ENCODE peak calls at places on chromosomes 2 and 18, in four cellular contexts. Y is K562, O is endothelial cell of umbilical vein, I is A549. N is an unnamed sample.

GRCh38 chr2:186518945-186519344 is 32.9 kb downstream of the ZC3H15 start:
- DNase-seq in I (no peak), Y (no peak), O (no peak), N (no peak)

GRCh38 chr2:227033471-227034148 is 130.4 kb downstream of the COL4A4 start:
- DNase-seq in O (no peak), I (peak), Y (peak), N (peak)

GRCh38 chr2:190844700-190845410 is 35.8 kb upstream of the GLS start:
- DNase-seq in O (no peak), Y (no peak), I (no peak), N (no peak)

GRCh38 chr2:171154348-171154747 is 6.3 kb downstream of the TLK1 start:
- DNase-seq in I (no peak), O (peak), Y (no peak), N (peak)

GRCh38 chr2:101041413-101041812 is 39.3 kb downstream of the RPL31 start:
- DNase-seq in Y (no peak), I (no peak), O (no peak), N (peak)

GRCh38 chr2:178845565-178846457 is 38.6 kb upstream of the TTN start:
- DNase-seq in Y (no peak), I (no peak), O (no peak), N (no peak)

GRCh38 chr2:240840435-240841060 is 20.5 kb upstream of the KIF1A start:
- DNase-seq in Y (peak), O (peak), I (peak), N (peak)

GRCh38 chr2:186697536-186697935 is 3.7 kb downstream of the FAM171B start:
- DNase-seq in Y (no peak), O (peak), I (no peak), N (no peak)

GRCh38 chr2:226136739-226137138 is 662.9 kb downstream of the IRS1 start:
- DNase-seq in Y (no peak), O (no peak), I (no peak), N (peak)

GRCh38 chr2:177625744-177626655 is 233.4 kb downstream of the AGPS start:
- DNase-seq in Y (no peak), I (no peak), O (peak), N (peak)

GRCh38 chr2:74317696-74318095 is 25.5 kb downstream of the SLC4A5 start:
- DNase-seq in I (no peak), Y (no peak), O (no peak), N (no peak)

GRCh38 chr2:185507703-185508102 is 230.9 kb upstream of the FSIP2 start:
- DNase-seq in O (no peak), Y (no peak), I (no peak), N (no peak)

GRCh38 chr2:7685342-7686015 is 768.3 kb downstream of the RNF144A start:
- DNase-seq in O (no peak), I (no peak), Y (no peak), N (no peak)

GRCh38 chr2:26562811-26563645 is 78.1 kb downstream of the CIB4 start:
- DNase-seq in O (peak), Y (no peak), I (peak), N (no peak)

GRCh38 chr2:16400127-16400623 is 265.5 kb downstream of the CYRIA start:
- DNase-seq in I (no peak), Y (no peak), O (no peak), N (no peak)

GRCh38 chr2:240139011-240139441 is 1.4 kb downstream of the OTOS start:
- DNase-seq in Y (no peak), O (no peak), I (no peak), N (no peak)

GRCh38 chr2:55649211-55649610 is 31.8 kb upstream of the PPP4R3B start:
- DNase-seq in Y (no peak), I (no peak), O (peak), N (no peak)

GRCh38 chr2:129744141-129744540 is 235.3 kb upstream of the RAB6C start:
- DNase-seq in I (no peak), Y (no peak), O (no peak), N (no peak)

GRCh38 chr2:143965493-143966164 is 554.3 kb downstream of the ZEB2 start:
- DNase-seq in O (no peak), Y (no peak), I (no peak), N (no peak)

GRCh38 chr18:6961331-6961730 is 156.3 kb downstream of the LAMA1 start:
- DNase-seq in Y (no peak), O (no peak), I (no peak), N (no peak)

GRCh38 chr2:140624188-140624587 is 1506.6 kb downstream of the LRP1B start:
- DNase-seq in Y (no peak), I (no peak), O (no peak), N (no peak)

GRCh38 chr2:79887747-79888374 is 375.0 kb downstream of the CTNNA2 start:
- DNase-seq in I (peak), O (peak), Y (peak), N (peak)

GRCh38 chr2:228763600-228763999 is 507.5 kb downstream of the PID1 start:
- DNase-seq in Y (no peak), O (no peak), I (no peak), N (no peak)

GRCh38 chr2:145286716-145287115 is 766.8 kb upstream of the ZEB2 start:
- DNase-seq in Y (no peak), O (no peak), I (no peak), N (no peak)

GRCh38 chr2:190318931-190319556 is 582 bp downstream of the HIBCH start:
- DNase-seq in O (peak), Y (no peak), I (no peak), N (no peak)

GRCh38 chr18:45686892-45687611 is 36.9 kb upstream of the SLC14A1 start:
- DNase-seq in I (no peak), Y (no peak), O (no peak), N (peak)

GRCh38 chr2:195037072-195037471 is 620.0 kb upstream of the SLC39A10 start:
- DNase-seq in Y (no peak), I (no peak), O (no peak), N (no peak)

GRCh38 chr18:13256444-13257305 is 38.1 kb downstream of the LDLRAD4 start:
- DNase-seq in I (no peak), O (no peak), Y (no peak), N (no peak)

GRCh38 chr2:62340981-62341624 is 145.2 kb downstream of the B3GNT2 start:
- DNase-seq in I (no peak), O (no peak), Y (no peak), N (peak)

GRCh38 chr2:30165050-30165520 is 18.3 kb downstream of the YPEL5 start:
- DNase-seq in Y (peak), I (peak), O (peak), N (peak)

GRCh38 chr18:35616664-35617423 is 35.3 kb downstream of the GALNT1 start:
- DNase-seq in I (peak), O (peak), Y (no peak), N (peak)

GRCh38 chr2:55425449-55425848 is 5.8 kb upstream of the CCDC88A start:
- DNase-seq in O (peak), Y (no peak), I (peak), N (peak)

GRCh38 chr2:6927753-6928152 is 10.5 kb downstream of the RNF144A start:
- DNase-seq in Y (no peak), O (no peak), I (no peak), N (no peak)

GRCh38 chr2:204706939-204707338 is 161.7 kb downstream of the PARD3B start:
- DNase-seq in I (no peak), Y (no peak), O (no peak), N (no peak)

GRCh38 chr18:46663539-46663938 is 6.5 kb upstream of the LOXHD1 start:
- DNase-seq in O (no peak), Y (no peak), I (no peak), N (no peak)

GRCh38 chr2:170365686-170366085 is 187.7 kb downstream of the MYO3B start:
- DNase-seq in Y (no peak), I (no peak), O (no peak), N (no peak)

GRCh38 chr2:119283873-119284331 is 60.3 kb downstream of the STEAP3 start:
- DNase-seq in O (no peak), I (no peak), Y (no peak), N (peak)

GRCh38 chr2:20539776-20540586 is 93.1 kb downstream of the RHOB start:
- DNase-seq in I (no peak), O (no peak), Y (peak), N (no peak)

GRCh38 chr2:223725494-223725893 is 111.9 kb downstream of the AP1S3 start:
- DNase-seq in Y (peak), O (peak), I (peak), N (peak)
- TF ChIP-seq MYC in Y (no peak), O (no peak), I (no peak), N (no peak)

DNA sequence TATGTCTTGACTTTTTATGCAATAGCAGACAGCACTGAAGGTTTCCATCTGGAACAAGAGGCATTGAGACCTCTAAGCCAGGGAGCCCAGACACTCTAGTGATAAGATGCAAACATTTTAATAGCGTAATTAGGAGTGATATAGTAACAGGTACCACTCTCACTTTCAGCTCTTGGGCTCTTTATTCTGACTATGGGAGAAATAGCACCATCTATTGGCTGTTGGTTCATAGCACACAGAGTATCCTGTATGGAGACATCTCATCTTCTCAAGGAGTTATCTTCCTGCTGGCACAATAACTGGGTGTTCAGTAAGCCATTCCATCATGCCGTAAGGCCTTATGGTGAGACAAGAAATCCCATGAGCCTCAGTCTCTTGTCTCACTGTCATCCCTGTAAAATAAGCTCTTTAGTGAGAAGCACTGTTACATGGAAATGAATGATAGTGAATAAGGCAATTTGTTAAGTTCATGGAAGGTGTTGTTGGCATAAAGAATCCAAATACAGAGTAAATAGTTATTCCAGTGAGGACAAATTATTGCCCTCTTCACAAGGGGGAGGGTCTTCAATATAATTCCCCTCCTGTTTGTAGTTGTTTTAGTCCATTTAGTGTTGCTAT is 48.3 kb downstream of the THUMPD2 start:
- DNase-seq in O (peak), Y (peak), I (peak), N (peak)
- TF ChIP-seq MYC in O (no peak), Y (no peak), I (no peak), N (no peak)

DNA sequence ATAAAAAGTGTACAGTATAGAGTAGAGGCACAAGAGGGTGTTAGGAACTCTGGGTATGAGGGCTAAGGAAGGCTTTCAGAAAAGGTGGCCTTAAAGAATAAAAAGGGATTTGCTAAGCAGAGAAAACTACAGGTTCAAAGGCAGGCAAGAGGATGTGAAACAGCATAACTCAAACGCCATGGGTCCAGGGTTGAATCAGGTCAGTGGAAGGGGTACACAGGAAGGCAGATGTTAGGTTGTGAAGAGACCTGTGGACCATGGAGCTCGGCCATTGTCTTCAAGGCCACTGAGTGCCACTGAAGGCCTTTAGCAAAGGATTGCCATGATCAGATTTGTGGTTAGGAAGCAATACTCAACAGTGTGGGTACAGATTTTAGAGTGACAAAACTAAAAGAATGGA is 108.2 kb upstream of the FAM98A start:
- DNase-seq in O (no peak), Y (no peak), I (no peak), N (no peak)
- TF ChIP-seq MYC in O (no peak), Y (no peak), I (no peak), N (no peak)

DNA sequence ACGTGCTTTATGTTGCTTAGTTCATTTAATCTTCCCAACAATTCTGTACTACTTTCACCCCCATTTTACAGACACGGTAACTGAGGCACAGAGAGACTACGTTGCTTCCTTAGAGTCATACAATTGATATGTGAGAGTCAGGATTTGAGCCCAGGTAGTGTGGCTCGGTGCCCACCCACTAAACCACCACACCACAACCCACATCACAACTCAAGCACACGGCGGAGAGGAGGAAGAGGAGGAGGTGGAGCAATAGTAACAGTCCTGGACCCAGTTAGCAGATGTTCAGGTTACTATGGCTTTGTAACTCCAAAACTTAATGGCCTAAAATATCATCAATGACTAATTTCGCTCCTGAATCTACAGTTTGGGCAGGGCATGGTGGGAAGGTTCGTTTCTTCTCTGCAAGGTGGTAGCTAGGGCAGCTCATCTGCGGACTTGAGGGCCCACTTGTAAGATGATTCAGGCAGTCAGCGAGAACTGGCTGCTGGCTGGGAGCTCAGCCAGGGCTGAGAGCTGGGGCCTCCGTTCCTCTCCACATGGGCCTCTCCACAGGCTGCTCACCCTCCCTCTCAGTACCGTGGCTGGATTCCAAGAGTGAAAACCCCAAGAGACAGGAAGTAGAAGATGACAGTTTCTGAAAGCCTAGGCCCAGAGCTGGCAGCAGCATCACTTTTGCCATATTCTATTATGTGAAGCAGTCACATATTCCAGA is 167.1 kb downstream of the ZFP36L2 start:
- DNase-seq in I (no peak), Y (peak), O (peak), N (peak)
- TF ChIP-seq MYC in I (no peak), Y (peak), O (no peak), N (no peak)

GRCh38 chr2:217398860-217399259 is 539.0 kb upstream of the TNP1 start:
- DNase-seq in O (no peak), Y (no peak), I (no peak), N (peak)

GRCh38 chr2:217399288-217399687 is 539.4 kb upstream of the TNP1 start:
- DNase-seq in Y (no peak), I (no peak), O (no peak), N (no peak)

GRCh38 chr2:217396165-217396564 is 536.3 kb upstream of the TNP1 start:
- DNase-seq in O (no peak), I (no peak), Y (no peak), N (no peak)

GRCh38 chr2:217396586-217396985 is 536.7 kb upstream of the TNP1 start:
- DNase-seq in Y (no peak), I (no peak), O (no peak), N (no peak)

GRCh38 chr2:217398101-217398500 is 538.2 kb upstream of the TNP1 start:
- DNase-seq in I (no peak), O (no peak), Y (no peak), N (no peak)
- TF ChIP-seq MYC in I (no peak), O (no peak), Y (no peak), N (no peak)

GRCh38 chr2:67669796-67670195 is 272.7 kb downstream of the ETAA1 start:
- DNase-seq in Y (no peak), O (no peak), I (no peak), N (no peak)
- TF ChIP-seq MYC in Y (no peak), O (no peak), I (no peak), N (no peak)